ENCODE peak calls at places on chromosomes 16 and 17, in ten cellular contexts. I is colonic mucosa, U is adrenal gland, K is coronary artery, H is kidney, N is neural progenitor cell, X is GM06990, M is lung, J is fibroblast of mammary gland, Q is choroid plexus epithelial cell. O is an unnamed sample.

GRCh38 chr17:81702934-81703746 is at the start of gene MRPL12:
- DNase-seq in J (peak; percentile 89), U (peak; percentile 93), N (peak; percentile 99), Q (peak; percentile 93), M (peak; percentile 94), I (peak; percentile 97), H (peak; percentile 97), X (peak; percentile 89), K (peak; percentile 91), O (peak; percentile 91)

GRCh38 chr16:77531741-77532140 is 96.9 kb upstream of the ADAMTS18 start:
- DNase-seq in M (no peak), Q (peak; percentile 66), X (no peak), I (no peak), U (no peak), H (no peak), K (no peak), J (peak; percentile 93), N (no peak), O (no peak)

GRCh38 chr17:17151962-17152361 is 54.2 kb downstream of the PLD6 start:
- DNase-seq in Q (peak; percentile 90), N (no peak), I (peak; percentile 52), H (peak; percentile 91), K (peak; percentile 94), U (peak; percentile 91), M (peak; percentile 68), X (no peak), J (peak; percentile 96), O (no peak)

GRCh38 chr16:66751135-66751991 is at the start of gene DYNC1LI2:
- DNase-seq in K (peak; percentile 87), N (peak; percentile 91), M (peak; percentile 76), X (peak; percentile 84), Q (peak; percentile 71), I (peak; percentile 78), U (peak; percentile 78), H (peak; percentile 94), J (peak; percentile 55), O (peak; percentile 92)

GRCh38 chr16:82031116-82032084 is 3.7 kb upstream of the HSD17B2 start:
- DNase-seq in I (peak; percentile 48), K (no peak), M (no peak), Q (peak; percentile 86), U (peak; percentile 36), J (peak; percentile 55), X (no peak), N (peak; percentile 64), H (no peak), O (peak; percentile 22)

GRCh38 chr16:56102159-56102798 is 89.0 kb upstream of the GNAO1 start:
- DNase-seq in K (no peak), I (peak; percentile 29), J (no peak), X (no peak), Q (no peak), H (peak; percentile 91), U (peak; percentile 34), M (no peak), N (peak; percentile 26), O (no peak)

GRCh38 chr16:24523569-24523968 is 15.8 kb upstream of the RBBP6 start:
- DNase-seq in H (no peak), J (no peak), N (no peak), M (no peak), I (no peak), X (no peak), U (no peak), Q (no peak), K (no peak), O (no peak)

GRCh38 chr17:5485270-5486205 is at the start of gene DERL2:
- DNase-seq in X (no peak), U (no peak), J (peak; percentile 43), I (peak; percentile 39), K (no peak), M (peak; percentile 45), N (peak; percentile 78), Q (peak; percentile 34), H (no peak), O (no peak)

DNA sequence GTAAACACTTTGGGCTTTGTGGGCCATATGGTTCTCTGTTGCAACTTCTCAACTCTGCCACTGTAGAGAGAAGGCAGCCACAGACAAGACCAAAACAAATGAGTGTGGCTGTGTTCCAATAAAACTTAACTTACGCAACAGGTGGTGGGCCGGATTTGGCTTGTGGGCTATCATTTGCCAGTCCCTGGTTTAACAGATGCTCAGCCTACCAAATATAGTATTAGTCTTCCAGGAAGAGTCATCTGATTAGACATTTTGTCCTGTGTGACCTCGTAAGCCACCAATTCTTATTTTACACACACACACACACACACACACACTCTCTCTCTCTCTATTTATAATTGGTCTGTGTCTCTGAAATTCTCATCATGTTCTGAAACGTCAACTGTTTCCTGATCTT is 245.9 kb downstream of the XYLT1 start:
- DNase-seq in J (peak; percentile 94), K (no peak), Q (peak; percentile 1), N (no peak), U (peak; percentile 74), H (peak; percentile 77), M (peak; percentile 42), X (peak; percentile 27), I (peak; percentile 50), O (no peak)
- TF ChIP-seq CTCF in J (no peak), K (no peak), Q (no peak), N (no peak), U (no peak), H (no peak), M (no peak), X (no peak), I (no peak), O (no peak)

DNA sequence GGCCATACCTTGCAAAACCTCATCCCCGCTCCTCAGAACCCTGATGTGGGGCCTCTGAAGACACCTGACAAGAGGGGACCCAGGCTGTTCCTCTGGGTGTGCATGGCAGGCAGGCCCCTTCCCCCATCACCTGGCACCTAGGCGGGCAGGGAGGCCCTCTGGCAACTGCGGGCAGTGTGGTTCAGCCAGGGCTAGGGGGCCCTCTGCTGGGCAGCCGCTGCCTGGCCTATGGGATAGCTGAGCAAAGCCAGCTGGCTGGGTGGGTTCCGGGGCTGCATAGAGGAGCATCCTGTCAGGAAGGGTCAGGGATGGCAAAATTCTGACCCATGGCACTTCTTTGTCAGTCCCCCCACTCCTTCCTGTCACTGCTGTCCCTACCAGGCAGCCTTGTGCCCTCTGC is 228.7 kb upstream of the ASIC2 start:
- DNase-seq in J (no peak), I (peak; percentile 23), M (no peak), X (no peak), Q (peak; percentile 3), K (no peak), H (no peak), N (peak; percentile 66), U (no peak), O (peak; percentile 70)
- TF ChIP-seq CTCF in J (no peak), I (no peak), M (no peak), X (peak; percentile 68), Q (peak; percentile 57), K (no peak), H (peak; percentile 48), N (peak; percentile 69), U (peak; percentile 14), O (peak; percentile 32)

DNA sequence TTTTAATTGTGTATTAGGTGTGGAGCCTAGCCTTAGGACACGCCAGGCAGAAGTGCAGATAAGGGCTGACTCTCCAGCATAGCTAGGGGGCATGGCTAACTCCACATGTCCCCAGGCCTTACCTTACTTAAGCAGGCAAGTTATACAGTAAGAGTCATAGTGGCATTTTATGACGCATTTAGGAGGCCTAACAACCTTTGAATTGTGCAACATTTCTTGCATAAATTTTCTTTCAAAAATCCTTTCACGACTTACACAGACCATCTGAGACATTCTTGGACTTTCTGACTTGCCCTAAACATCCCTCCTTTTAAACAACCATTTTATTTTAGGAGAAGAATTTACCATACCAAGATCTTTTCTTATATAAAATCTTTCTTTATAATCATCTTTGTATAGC is 187.2 kb downstream of the SPECC1 start:
- DNase-seq in H (no peak), X (no peak), M (no peak), Q (no peak), U (no peak), K (no peak), J (no peak), N (no peak), I (no peak), O (no peak)
- TF ChIP-seq CTCF in H (no peak), X (no peak), M (no peak), Q (no peak), U (no peak), K (no peak), J (no peak), N (no peak), I (no peak), O (no peak)

GRCh38 chr17:18966831-18967624 is 15.1 kb downstream of the SLC5A10 start:
- DNase-seq in N (peak; percentile 84), K (no peak), H (no peak), U (no peak), I (peak; percentile 18), M (no peak), X (no peak), Q (peak; percentile 53), J (peak; percentile 19), O (peak; percentile 37)
- TF ChIP-seq CTCF in N (no peak), K (no peak), H (no peak), U (no peak), I (no peak), M (no peak), X (no peak), Q (no peak), J (no peak), O (no peak)

O was measured in endothelial cell.